ENCODE peak calls at places on chromosomes 12 and 14, in six cellular contexts. One of them, this sample, is unnamed.

GRCh38 chr12:66898700-66899469 is 220.0 kb upstream of the GRIP1 start:
- DNase-seq in CD8-positive, alpha-beta T cell: no peak
- DNase-seq in IMR-90: no peak
- DNase-seq in hepatocyte: no peak
- DNase-seq in cardiac muscle cell: no peak
- DNase-seq in fibroblast of lung: no peak
- DNase-seq in this sample: no peak

GRCh38 chr12:586318-587071 is 76.8 kb downstream of the NINJ2 start:
- DNase-seq in hepatocyte: no peak
- DNase-seq in cardiac muscle cell: no peak
- DNase-seq in CD8-positive, alpha-beta T cell: no peak
- DNase-seq in IMR-90: no peak
- DNase-seq in fibroblast of lung: no peak
- DNase-seq in this sample: no peak

GRCh38 chr12:27429606-27430005 is 16.9 kb upstream of the SMCO2 start:
- DNase-seq in IMR-90: no peak
- DNase-seq in fibroblast of lung: no peak
- DNase-seq in hepatocyte: no peak
- DNase-seq in cardiac muscle cell: peak; percentile 21
- DNase-seq in CD8-positive, alpha-beta T cell: no peak
- DNase-seq in this sample: no peak

GRCh38 chr14:103597623-103598372 is 31.2 kb upstream of the KLC1 start:
- DNase-seq in hepatocyte: peak; percentile 36
- DNase-seq in IMR-90: peak; percentile 95
- DNase-seq in cardiac muscle cell: peak; percentile 83
- DNase-seq in fibroblast of lung: peak; percentile 93
- DNase-seq in CD8-positive, alpha-beta T cell: no peak
- DNase-seq in this sample: no peak

GRCh38 chr12:22700126-22700525 is 75.2 kb downstream of the ETNK1 start:
- DNase-seq in cardiac muscle cell: peak; percentile 55
- DNase-seq in CD8-positive, alpha-beta T cell: no peak
- DNase-seq in IMR-90: peak; percentile 29
- DNase-seq in hepatocyte: peak; percentile 26
- DNase-seq in fibroblast of lung: peak; percentile 70
- DNase-seq in this sample: no peak

GRCh38 chr14:54762296-54762695 is 140.3 kb downstream of the GCH1 start:
- DNase-seq in IMR-90: peak; percentile 49
- DNase-seq in CD8-positive, alpha-beta T cell: no peak
- DNase-seq in hepatocyte: no peak
- DNase-seq in cardiac muscle cell: peak; percentile 46
- DNase-seq in fibroblast of lung: peak; percentile 73
- DNase-seq in this sample: no peak

GRCh38 chr14:56237398-56237797 is 119.2 kb downstream of the PELI2 start:
- DNase-seq in IMR-90: no peak
- DNase-seq in cardiac muscle cell: no peak
- DNase-seq in hepatocyte: no peak
- DNase-seq in fibroblast of lung: no peak
- DNase-seq in CD8-positive, alpha-beta T cell: no peak
- DNase-seq in this sample: no peak

GRCh38 chr12:85277900-85278597 is 2.0 kb upstream of the ALX1 start:
- DNase-seq in fibroblast of lung: peak; percentile 0
- DNase-seq in hepatocyte: no peak
- DNase-seq in IMR-90: no peak
- DNase-seq in CD8-positive, alpha-beta T cell: no peak
- DNase-seq in cardiac muscle cell: no peak
- DNase-seq in this sample: no peak

GRCh38 chr12:13431041-13431440 is 234.5 kb downstream of the EMP1 start:
- DNase-seq in fibroblast of lung: no peak
- DNase-seq in CD8-positive, alpha-beta T cell: no peak
- DNase-seq in IMR-90: no peak
- DNase-seq in hepatocyte: no peak
- DNase-seq in cardiac muscle cell: no peak
- DNase-seq in this sample: no peak

GRCh38 chr14:91872011-91872476 is 4.7 kb upstream of the TC2N start:
- DNase-seq in fibroblast of lung: no peak
- DNase-seq in IMR-90: no peak
- DNase-seq in cardiac muscle cell: no peak
- DNase-seq in CD8-positive, alpha-beta T cell: peak; percentile 55
- DNase-seq in hepatocyte: no peak
- DNase-seq in this sample: peak; percentile 22

GRCh38 chr12:50442178-50442908 is 41.7 kb downstream of the LARP4 start:
- DNase-seq in cardiac muscle cell: no peak
- DNase-seq in hepatocyte: no peak
- DNase-seq in CD8-positive, alpha-beta T cell: no peak
- DNase-seq in IMR-90: no peak
- DNase-seq in fibroblast of lung: no peak
- DNase-seq in this sample: peak; percentile 30

GRCh38 chr12:94649349-94650142 is 811 bp downstream of the TMCC3 start:
- DNase-seq in fibroblast of lung: peak; percentile 30
- DNase-seq in IMR-90: peak; percentile 4
- DNase-seq in hepatocyte: peak; percentile 67
- DNase-seq in CD8-positive, alpha-beta T cell: peak; percentile 19
- DNase-seq in cardiac muscle cell: peak; percentile 60
- DNase-seq in this sample: peak; percentile 60

GRCh38 chr12:130334937-130335336 is 2.8 kb upstream of the PIWIL1 start:
- DNase-seq in CD8-positive, alpha-beta T cell: no peak
- DNase-seq in cardiac muscle cell: no peak
- DNase-seq in fibroblast of lung: no peak
- DNase-seq in hepatocyte: no peak
- DNase-seq in IMR-90: no peak
- DNase-seq in this sample: no peak

GRCh38 chr14:41285193-41285748 is 321.4 kb upstream of the LRFN5 start:
- DNase-seq in IMR-90: peak; percentile 1
- DNase-seq in cardiac muscle cell: peak; percentile 55
- DNase-seq in hepatocyte: peak; percentile 77
- DNase-seq in fibroblast of lung: peak; percentile 19
- DNase-seq in CD8-positive, alpha-beta T cell: no peak
- DNase-seq in this sample: no peak

GRCh38 chr12:63068857-63069442 is 82.1 kb downstream of the AVPR1A start:
- DNase-seq in fibroblast of lung: peak; percentile 67
- DNase-seq in IMR-90: peak; percentile 75
- DNase-seq in cardiac muscle cell: peak; percentile 82
- DNase-seq in CD8-positive, alpha-beta T cell: no peak
- DNase-seq in hepatocyte: peak; percentile 82
- DNase-seq in this sample: no peak

GRCh38 chr14:27587103-27587502 is 989.3 kb upstream of the NOVA1 start:
- DNase-seq in cardiac muscle cell: no peak
- DNase-seq in IMR-90: no peak
- DNase-seq in CD8-positive, alpha-beta T cell: no peak
- DNase-seq in fibroblast of lung: no peak
- DNase-seq in hepatocyte: no peak
- DNase-seq in this sample: no peak

GRCh38 chr12:111761099-111761498 is 5.6 kb upstream of the ALDH2 start:
- DNase-seq in hepatocyte: no peak
- DNase-seq in fibroblast of lung: no peak
- DNase-seq in IMR-90: no peak
- DNase-seq in cardiac muscle cell: no peak
- DNase-seq in CD8-positive, alpha-beta T cell: no peak
- DNase-seq in this sample: peak; percentile 50

GRCh38 chr12:52691076-52691764 is 11.0 kb upstream of the KRT1 start:
- DNase-seq in fibroblast of lung: no peak
- DNase-seq in IMR-90: no peak
- DNase-seq in hepatocyte: peak; percentile 47
- DNase-seq in cardiac muscle cell: no peak
- DNase-seq in CD8-positive, alpha-beta T cell: peak; percentile 65
- DNase-seq in this sample: no peak

GRCh38 chr14:68495101-68495637 is 297.7 kb downstream of the ZFP36L1 start:
- DNase-seq in fibroblast of lung: no peak
- DNase-seq in IMR-90: no peak
- DNase-seq in CD8-positive, alpha-beta T cell: peak; percentile 28
- DNase-seq in cardiac muscle cell: no peak
- DNase-seq in hepatocyte: no peak
- DNase-seq in this sample: no peak

GRCh38 chr12:107564946-107565345 is 120.7 kb upstream of the PWP1 start:
- DNase-seq in hepatocyte: peak; percentile 30
- DNase-seq in IMR-90: peak; percentile 16
- DNase-seq in fibroblast of lung: peak; percentile 20
- DNase-seq in CD8-positive, alpha-beta T cell: no peak
- DNase-seq in cardiac muscle cell: no peak
- DNase-seq in this sample: no peak

GRCh38 chr14:32472512-32473472 is 143.7 kb downstream of the AKAP6 start:
- DNase-seq in cardiac muscle cell: peak; percentile 77
- DNase-seq in hepatocyte: no peak
- DNase-seq in CD8-positive, alpha-beta T cell: no peak
- DNase-seq in fibroblast of lung: peak; percentile 77
- DNase-seq in IMR-90: peak; percentile 81
- DNase-seq in this sample: no peak

GRCh38 chr12:131740626-131741025 is 29.7 kb downstream of the SFSWAP start:
- DNase-seq in hepatocyte: no peak
- DNase-seq in CD8-positive, alpha-beta T cell: no peak
- DNase-seq in IMR-90: no peak
- DNase-seq in fibroblast of lung: no peak
- DNase-seq in cardiac muscle cell: no peak
- DNase-seq in this sample: no peak

GRCh38 chr12:81381951-81382350 is 304.1 kb downstream of the ACSS3 start:
- DNase-seq in IMR-90: no peak
- DNase-seq in CD8-positive, alpha-beta T cell: no peak
- DNase-seq in hepatocyte: no peak
- DNase-seq in fibroblast of lung: no peak
- DNase-seq in cardiac muscle cell: no peak
- DNase-seq in this sample: no peak

GRCh38 chr12:25135531-25136154 is 59.3 kb downstream of the DNAI7 start:
- DNase-seq in cardiac muscle cell: no peak
- DNase-seq in fibroblast of lung: no peak
- DNase-seq in CD8-positive, alpha-beta T cell: no peak
- DNase-seq in IMR-90: no peak
- DNase-seq in hepatocyte: no peak
- DNase-seq in this sample: no peak

GRCh38 chr12:67623259-67623658 is 25.3 kb upstream of the DYRK2 start:
- DNase-seq in IMR-90: no peak
- DNase-seq in CD8-positive, alpha-beta T cell: no peak
- DNase-seq in fibroblast of lung: no peak
- DNase-seq in hepatocyte: no peak
- DNase-seq in cardiac muscle cell: no peak
- DNase-seq in this sample: no peak

DNA sequence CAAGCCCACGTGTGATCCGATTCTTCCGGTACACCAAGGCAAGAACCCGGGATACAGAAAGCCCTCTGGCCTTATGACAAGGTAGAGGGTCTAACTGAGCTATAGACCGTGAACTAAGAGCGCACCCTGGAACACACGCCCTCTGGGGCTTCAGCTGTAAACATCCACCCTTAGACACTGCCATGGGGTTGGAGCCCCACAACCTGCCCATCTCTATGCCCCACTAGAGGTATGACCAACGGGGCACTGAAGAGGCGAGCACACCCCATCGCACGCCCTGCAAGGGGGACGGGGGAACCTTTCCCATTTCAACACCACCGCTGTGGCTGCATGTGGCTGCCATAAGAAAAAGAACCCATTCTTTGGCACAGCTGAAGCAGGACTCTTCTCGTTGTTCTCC is 1206.0 kb upstream of the TMEM132C start:
- DNase-seq in CD8-positive, alpha-beta T cell: no peak
- DNase-seq in cardiac muscle cell: no peak
- DNase-seq in fibroblast of lung: no peak
- DNase-seq in IMR-90: no peak
- DNase-seq in hepatocyte: no peak
- DNase-seq in this sample: no peak
- H3K4me3 ChIP-seq in CD8-positive, alpha-beta T cell: no peak overlapping the region
- H3K4me3 ChIP-seq in cardiac muscle cell: no peak overlapping the region
- H3K4me3 ChIP-seq in fibroblast of lung: no peak overlapping the region
- H3K4me3 ChIP-seq in IMR-90: no peak overlapping the region
- H3K4me3 ChIP-seq in hepatocyte: no peak overlapping the region
- H3K4me3 ChIP-seq in this sample: no peak overlapping the region

DNA sequence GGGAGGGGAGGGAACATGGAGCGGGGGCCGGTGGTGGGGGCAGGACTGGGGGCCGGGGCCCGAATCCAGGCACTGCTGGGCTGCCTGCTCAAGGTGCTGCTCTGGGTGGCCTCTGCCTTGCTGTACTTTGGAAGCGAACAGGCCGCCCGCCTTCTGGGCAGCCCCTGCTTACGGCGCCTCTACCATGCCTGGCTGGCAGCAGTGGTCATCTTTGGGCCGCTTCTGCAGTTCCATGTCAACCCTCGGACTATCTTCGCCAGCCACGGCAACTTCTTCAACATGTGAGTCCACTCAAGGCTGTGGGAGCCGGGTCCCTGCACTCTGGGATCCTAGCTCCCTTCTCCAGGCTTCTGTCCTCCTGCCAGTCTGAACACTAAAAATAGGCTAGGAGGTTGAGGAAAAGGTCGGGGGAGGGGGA is 1.1 kb downstream of the FITM1 start:
- DNase-seq in CD8-positive, alpha-beta T cell: no peak
- DNase-seq in fibroblast of lung: no peak
- DNase-seq in cardiac muscle cell: no peak
- DNase-seq in hepatocyte: no peak
- DNase-seq in IMR-90: no peak
- DNase-seq in this sample: no peak
- TF ChIP-seq CTCF in CD8-positive, alpha-beta T cell: no peak
- TF ChIP-seq CTCF in fibroblast of lung: no peak
- TF ChIP-seq CTCF in cardiac muscle cell: no peak
- TF ChIP-seq CTCF in hepatocyte: no peak
- TF ChIP-seq CTCF in IMR-90: no peak
- TF ChIP-seq CTCF in this sample: no peak

GRCh38 chr14:22906073-22906472 is 12.9 kb downstream of the RBM23 start:
- DNase-seq in CD8-positive, alpha-beta T cell: no peak
- DNase-seq in fibroblast of lung: no peak
- DNase-seq in cardiac muscle cell: no peak
- DNase-seq in IMR-90: no peak
- DNase-seq in hepatocyte: no peak
- DNase-seq in this sample: no peak

GRCh38 chr14:22910916-22911315 is 8.0 kb downstream of the RBM23 start:
- DNase-seq in IMR-90: no peak
- DNase-seq in CD8-positive, alpha-beta T cell: no peak
- DNase-seq in fibroblast of lung: no peak
- DNase-seq in hepatocyte: no peak
- DNase-seq in cardiac muscle cell: no peak
- DNase-seq in this sample: no peak

GRCh38 chr14:22905627-22906026 is 13.3 kb downstream of the RBM23 start:
- DNase-seq in IMR-90: no peak
- DNase-seq in fibroblast of lung: no peak
- DNase-seq in hepatocyte: no peak
- DNase-seq in CD8-positive, alpha-beta T cell: no peak
- DNase-seq in cardiac muscle cell: no peak
- DNase-seq in this sample: no peak

GRCh38 chr14:22907429-22907828 is 11.5 kb downstream of the RBM23 start:
- DNase-seq in hepatocyte: no peak
- DNase-seq in cardiac muscle cell: no peak
- DNase-seq in CD8-positive, alpha-beta T cell: no peak
- DNase-seq in fibroblast of lung: no peak
- DNase-seq in IMR-90: no peak
- DNase-seq in this sample: no peak

DNA sequence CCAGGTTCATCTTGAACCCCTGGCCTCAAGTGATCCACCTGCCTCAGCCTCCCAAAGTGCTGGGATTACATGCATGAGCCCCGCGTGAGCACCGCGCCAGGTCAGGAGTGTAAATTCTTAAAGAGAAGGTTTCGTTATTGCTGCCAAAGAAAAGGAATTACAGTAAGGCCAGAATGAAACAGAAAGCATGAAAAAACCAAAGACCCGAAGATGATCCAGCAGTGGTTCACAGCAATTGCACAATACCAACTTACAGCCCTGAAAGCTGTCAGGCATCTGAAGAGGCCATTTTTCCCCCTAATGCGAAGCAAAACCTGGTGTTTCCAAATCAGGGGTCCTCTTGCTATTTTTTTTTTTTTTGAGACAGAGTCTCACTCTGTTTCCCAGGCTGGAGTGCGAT is 10.3 kb downstream of the RBM23 start:
- DNase-seq in fibroblast of lung: no peak
- DNase-seq in hepatocyte: no peak
- DNase-seq in IMR-90: peak; percentile 51
- DNase-seq in CD8-positive, alpha-beta T cell: no peak
- DNase-seq in cardiac muscle cell: peak; percentile 45
- DNase-seq in this sample: no peak
- H3K36me3 ChIP-seq in fibroblast of lung: peaks cover 15% of the 10 kb centered on the region
- H3K36me3 ChIP-seq in hepatocyte: no peaks in the 10 kb centered on the region
- H3K36me3 ChIP-seq in IMR-90: peaks cover 38% of the 10 kb centered on the region
- H3K36me3 ChIP-seq in CD8-positive, alpha-beta T cell: peaks cover 59% of the 10 kb centered on the region
- H3K36me3 ChIP-seq in cardiac muscle cell: peaks cover 60% of the 10 kb centered on the region
- H3K36me3 ChIP-seq in this sample: peaks cover 32% of the 10 kb centered on the region

GRCh38 chr14:67492538-67492937 is 4.0 kb upstream of the TMEM229B start:
- DNase-seq in fibroblast of lung: no peak
- DNase-seq in hepatocyte: no peak
- DNase-seq in IMR-90: no peak
- DNase-seq in cardiac muscle cell: no peak
- DNase-seq in CD8-positive, alpha-beta T cell: no peak
- DNase-seq in this sample: no peak
- H3K4me3 ChIP-seq in fibroblast of lung: no peak overlapping the region
- H3K4me3 ChIP-seq in hepatocyte: no peak overlapping the region
- H3K4me3 ChIP-seq in IMR-90: no peak overlapping the region
- H3K4me3 ChIP-seq in cardiac muscle cell: no peak overlapping the region
- H3K4me3 ChIP-seq in CD8-positive, alpha-beta T cell: no peak overlapping the region
- H3K4me3 ChIP-seq in this sample: no peak overlapping the region